ENCODE peak calls at places on chromosomes 3 and 15, in five cellular contexts. Q is tibial artery; J is Peyer's patch; D is stimulated activated CD8-positive, alpha-beta memory T cell treated with anti-CD3 and anti-CD28 coated beads, Interleukin-12 subunit alpha, Interleukin-12 subunit beta, amount 100 ng/mL, for 4 hours; M is left colon. Z is an unnamed sample.

GRCh38 chr15:50261979-50262378 is 3.5 kb downstream of the HDC start:
- DNase-seq in M (no peak), D (no peak), J (no peak), Q (no peak), Z (no peak)

GRCh38 chr15:64897345-64897985 is 14.2 kb upstream of the ANKDD1A start:
- DNase-seq in Q (peak; percentile 90), M (peak; percentile 54), D (no peak), J (no peak), Z (peak; percentile 76)

GRCh38 chr3:190728574-190729246 is 133.8 kb downstream of the GMNC start:
- DNase-seq in D (no peak), Q (no peak), M (no peak), J (no peak), Z (no peak)

GRCh38 chr15:35289029-35289617 is 204.0 kb upstream of the NANOGP8 start:
- DNase-seq in M (no peak), J (no peak), D (no peak), Q (no peak), Z (peak; percentile 71)

GRCh38 chr15:70196314-70197291 is 98.9 kb upstream of the TLE3 start:
- DNase-seq in M (peak; percentile 39), J (peak; percentile 59), D (no peak), Q (peak; percentile 88), Z (no peak)

GRCh38 chr15:59995568-59996349 is 8.4 kb upstream of the FOXB1 start:
- DNase-seq in M (no peak), Q (no peak), D (no peak), J (no peak), Z (no peak)

GRCh38 chr3:15628967-15629366 is 27.4 kb downstream of the BTD start:
- DNase-seq in M (no peak), J (no peak), Q (no peak), D (no peak), Z (no peak)

GRCh38 chr3:71376911-71377310 is 206.6 kb downstream of the FOXP1 start:
- DNase-seq in Q (no peak), D (no peak), J (no peak), M (no peak), Z (no peak)

GRCh38 chr3:101070260-101071121 is 77.3 kb upstream of the ABI3BP start:
- DNase-seq in J (peak; percentile 51), D (no peak), Q (no peak), M (peak; percentile 79), Z (peak; percentile 46)

GRCh38 chr3:163056874-163057497 is 1560.4 kb downstream of the OTOL1 start:
- DNase-seq in Q (no peak), M (no peak), D (no peak), J (no peak), Z (no peak)

GRCh38 chr3:48656061-48656840 is 6.4 kb downstream of the CELSR3 start:
- DNase-seq in M (peak; percentile 81), J (peak; percentile 83), D (peak; percentile 78), Q (peak; percentile 92), Z (peak; percentile 73)

GRCh38 chr15:94125131-94125530 is 106.2 kb upstream of the MCTP2 start:
- DNase-seq in D (no peak), J (no peak), Q (no peak), M (no peak), Z (no peak)